ENCODE peak calls at places on chromosomes 6 and 20, in four cellular contexts. L is posterior cingulate gyrus, G is dorsolateral prefrontal cortex, W is COR-L47. D is an unnamed sample.
A peak's percentile ranks its signal among the peaks of the same experiment; 100 is the strongest.

GRCh38 chr6:4561078-4561435 is 215.1 kb upstream of the CDYL start:
- DNase-seq in L (no peak), G (no peak), W (no peak), D (no peak)

GRCh38 chr20:63106108-63106764 is 99.5 kb upstream of the BHLHE23 start:
- DNase-seq in L (peak; percentile 56), G (no peak), W (peak; percentile 82), D (peak; percentile 91)

GRCh38 chr20:20465259-20465658 is 97.4 kb downstream of the INSM1 start:
- DNase-seq in L (no peak), G (no peak), W (no peak), D (no peak)

GRCh38 chr20:56445540-56445939 is 22.9 kb upstream of the RTF2 start:
- DNase-seq in L (no peak), G (no peak), W (no peak), D (no peak)

GRCh38 chr6:44052419-44053011 is 74.7 kb downstream of the MRPL14 start:
- DNase-seq in L (peak; percentile 82), G (no peak), W (no peak), D (no peak)

GRCh38 chr6:28618889-28619555 is 93.3 kb downstream of the GPX5 start:
- DNase-seq in L (no peak), G (no peak), W (no peak), D (no peak)

GRCh38 chr6:149935246-149935645 is 6.6 kb upstream of the ULBP2 start:
- DNase-seq in L (no peak), G (no peak), W (no peak), D (no peak)

GRCh38 chr20:50248104-50248631 is 57.5 kb downstream of the CEBPB start:
- DNase-seq in L (peak; percentile 42), G (no peak), W (no peak), D (no peak)

GRCh38 chr20:45164906-45165305 is 9.8 kb upstream of the PI3 start:
- DNase-seq in L (no peak), G (no peak), W (no peak), D (no peak)

GRCh38 chr20:64101731-64102621 is 5.4 kb downstream of the NPBWR2 start:
- DNase-seq in L (peak; percentile 77), G (peak; percentile 21), W (peak; percentile 54), D (peak; percentile 64)

GRCh38 chr6:160818934-160819333 is 116.9 kb downstream of the PLG start:
- DNase-seq in L (no peak), G (no peak), W (no peak), D (no peak)

GRCh38 chr6:15338462-15338861 is 92.6 kb downstream of the JARID2 start:
- DNase-seq in L (no peak), G (no peak), W (no peak), D (no peak)

GRCh38 chr6:158011478-158011920 is 29.8 kb downstream of the SYNJ2 start:
- DNase-seq in L (no peak), G (no peak), W (no peak), D (no peak)

GRCh38 chr6:47111685-47112084 is 69.6 kb upstream of the ADGRF1 start:
- DNase-seq in L (no peak), G (no peak), W (no peak), D (no peak)

GRCh38 chr6:165605901-165606739 is 56.9 kb downstream of the PDE10A start:
- DNase-seq in L (no peak), G (no peak), W (no peak), D (no peak)

GRCh38 chr6:145798530-145798929 is 16.1 kb downstream of the FBXO30 start:
- DNase-seq in L (no peak), G (no peak), W (no peak), D (no peak)

GRCh38 chr20:64062276-64062595 is 762 bp upstream of the TCEA2 start:
- DNase-seq in L (no peak), G (no peak), W (no peak), D (peak; percentile 5)

GRCh38 chr6:35051393-35051792 is 89.7 kb downstream of the TCP11 start:
- DNase-seq in L (no peak), G (no peak), W (no peak), D (no peak)

D was measured in DMS79 treated with DMSO at 0.1 percent for 48 hours.